ENCODE peak calls at places on chromosomes 2 and 18, in six cellular contexts. One of them, this sample, is unnamed.

GRCh38 chr2:164840930-164841718 is 499 bp downstream of the COBLL1 start:
- DNase-seq in foreskin keratinocyte: peak
- DNase-seq in stimulated activated CD8-positive, alpha-beta memory T cell treated with anti-CD3 and anti-CD28 coated beads, Interleukin-4, amount 100 ng/mL, for 4 hours: no peak
- DNase-seq in CD8-positive, alpha-beta T cell: no peak
- DNase-seq in AG04450: no peak
- DNase-seq in lower leg skin: peak
- DNase-seq in this sample: no peak

GRCh38 chr2:25127631-25128030 is 40.7 kb downstream of the POMC start:
- DNase-seq in stimulated activated CD8-positive, alpha-beta memory T cell treated with anti-CD3 and anti-CD28 coated beads, Interleukin-4, amount 100 ng/mL, for 4 hours: no peak
- DNase-seq in CD8-positive, alpha-beta T cell: no peak
- DNase-seq in lower leg skin: no peak
- DNase-seq in AG04450: peak
- DNase-seq in foreskin keratinocyte: no peak
- DNase-seq in this sample: no peak

GRCh38 chr2:9708683-9709538 is 78.1 kb upstream of the YWHAQ start:
- DNase-seq in stimulated activated CD8-positive, alpha-beta memory T cell treated with anti-CD3 and anti-CD28 coated beads, Interleukin-4, amount 100 ng/mL, for 4 hours: no peak
- DNase-seq in foreskin keratinocyte: no peak
- DNase-seq in AG04450: no peak
- DNase-seq in CD8-positive, alpha-beta T cell: no peak
- DNase-seq in lower leg skin: no peak
- DNase-seq in this sample: no peak

GRCh38 chr2:44579837-44580230 is 218.1 kb downstream of the CAMKMT start:
- DNase-seq in foreskin keratinocyte: no peak
- DNase-seq in AG04450: no peak
- DNase-seq in lower leg skin: no peak
- DNase-seq in CD8-positive, alpha-beta T cell: no peak
- DNase-seq in stimulated activated CD8-positive, alpha-beta memory T cell treated with anti-CD3 and anti-CD28 coated beads, Interleukin-4, amount 100 ng/mL, for 4 hours: no peak
- DNase-seq in this sample: no peak

GRCh38 chr18:35019929-35020328 is 21.3 kb upstream of the MAPRE2 start:
- DNase-seq in CD8-positive, alpha-beta T cell: no peak
- DNase-seq in stimulated activated CD8-positive, alpha-beta memory T cell treated with anti-CD3 and anti-CD28 coated beads, Interleukin-4, amount 100 ng/mL, for 4 hours: no peak
- DNase-seq in foreskin keratinocyte: no peak
- DNase-seq in lower leg skin: no peak
- DNase-seq in AG04450: no peak
- DNase-seq in this sample: peak

GRCh38 chr18:70450658-70451253 is 161.9 kb downstream of the SOCS6 start:
- DNase-seq in AG04450: no peak
- DNase-seq in lower leg skin: no peak
- DNase-seq in stimulated activated CD8-positive, alpha-beta memory T cell treated with anti-CD3 and anti-CD28 coated beads, Interleukin-4, amount 100 ng/mL, for 4 hours: no peak
- DNase-seq in foreskin keratinocyte: no peak
- DNase-seq in CD8-positive, alpha-beta T cell: no peak
- DNase-seq in this sample: no peak

GRCh38 chr2:210169871-210170441 is 1.3 kb downstream of the KANSL1L start:
- DNase-seq in foreskin keratinocyte: peak
- DNase-seq in lower leg skin: no peak
- DNase-seq in AG04450: no peak
- DNase-seq in stimulated activated CD8-positive, alpha-beta memory T cell treated with anti-CD3 and anti-CD28 coated beads, Interleukin-4, amount 100 ng/mL, for 4 hours: no peak
- DNase-seq in CD8-positive, alpha-beta T cell: no peak
- DNase-seq in this sample: no peak

GRCh38 chr18:51168031-51168742 is 29.3 kb downstream of the MEX3C start:
- DNase-seq in foreskin keratinocyte: peak
- DNase-seq in AG04450: no peak
- DNase-seq in lower leg skin: no peak
- DNase-seq in stimulated activated CD8-positive, alpha-beta memory T cell treated with anti-CD3 and anti-CD28 coated beads, Interleukin-4, amount 100 ng/mL, for 4 hours: no peak
- DNase-seq in CD8-positive, alpha-beta T cell: no peak
- DNase-seq in this sample: no peak

GRCh38 chr18:6543330-6543908 is 128.7 kb upstream of the L3MBTL4 start:
- DNase-seq in lower leg skin: no peak
- DNase-seq in foreskin keratinocyte: peak
- DNase-seq in AG04450: no peak
- DNase-seq in stimulated activated CD8-positive, alpha-beta memory T cell treated with anti-CD3 and anti-CD28 coated beads, Interleukin-4, amount 100 ng/mL, for 4 hours: no peak
- DNase-seq in CD8-positive, alpha-beta T cell: no peak
- DNase-seq in this sample: no peak

GRCh38 chr2:179677148-179677688 is 184.2 kb downstream of the ZNF385B start:
- DNase-seq in foreskin keratinocyte: no peak
- DNase-seq in lower leg skin: no peak
- DNase-seq in AG04450: no peak
- DNase-seq in CD8-positive, alpha-beta T cell: no peak
- DNase-seq in stimulated activated CD8-positive, alpha-beta memory T cell treated with anti-CD3 and anti-CD28 coated beads, Interleukin-4, amount 100 ng/mL, for 4 hours: no peak
- DNase-seq in this sample: no peak

GRCh38 chr2:173407176-173407575 is 52.5 kb downstream of the CDCA7 start:
- DNase-seq in AG04450: no peak
- DNase-seq in lower leg skin: no peak
- DNase-seq in stimulated activated CD8-positive, alpha-beta memory T cell treated with anti-CD3 and anti-CD28 coated beads, Interleukin-4, amount 100 ng/mL, for 4 hours: no peak
- DNase-seq in CD8-positive, alpha-beta T cell: no peak
- DNase-seq in foreskin keratinocyte: peak
- DNase-seq in this sample: no peak

GRCh38 chr2:109162999-109163398 is 34.0 kb downstream of the SH3RF3 start:
- DNase-seq in stimulated activated CD8-positive, alpha-beta memory T cell treated with anti-CD3 and anti-CD28 coated beads, Interleukin-4, amount 100 ng/mL, for 4 hours: no peak
- DNase-seq in foreskin keratinocyte: no peak
- DNase-seq in CD8-positive, alpha-beta T cell: no peak
- DNase-seq in AG04450: no peak
- DNase-seq in lower leg skin: peak
- DNase-seq in this sample: no peak

GRCh38 chr2:236507393-236508085 is 62.1 kb upstream of the ACKR3 start:
- DNase-seq in stimulated activated CD8-positive, alpha-beta memory T cell treated with anti-CD3 and anti-CD28 coated beads, Interleukin-4, amount 100 ng/mL, for 4 hours: peak
- DNase-seq in foreskin keratinocyte: peak
- DNase-seq in CD8-positive, alpha-beta T cell: peak
- DNase-seq in AG04450: no peak
- DNase-seq in lower leg skin: no peak
- DNase-seq in this sample: no peak

GRCh38 chr18:7084766-7085080 is 32.9 kb downstream of the LAMA1 start:
- DNase-seq in stimulated activated CD8-positive, alpha-beta memory T cell treated with anti-CD3 and anti-CD28 coated beads, Interleukin-4, amount 100 ng/mL, for 4 hours: no peak
- DNase-seq in CD8-positive, alpha-beta T cell: no peak
- DNase-seq in foreskin keratinocyte: peak
- DNase-seq in AG04450: peak
- DNase-seq in lower leg skin: no peak
- DNase-seq in this sample: peak

GRCh38 chr2:231710751-231711676 is 2.7 kb downstream of the PTMA start:
- DNase-seq in CD8-positive, alpha-beta T cell: peak
- DNase-seq in foreskin keratinocyte: peak
- DNase-seq in stimulated activated CD8-positive, alpha-beta memory T cell treated with anti-CD3 and anti-CD28 coated beads, Interleukin-4, amount 100 ng/mL, for 4 hours: no peak
- DNase-seq in lower leg skin: no peak
- DNase-seq in AG04450: no peak
- DNase-seq in this sample: no peak

GRCh38 chr2:46876741-46877384 is 38.7 kb downstream of the MCFD2 start:
- DNase-seq in foreskin keratinocyte: peak
- DNase-seq in lower leg skin: no peak
- DNase-seq in CD8-positive, alpha-beta T cell: no peak
- DNase-seq in stimulated activated CD8-positive, alpha-beta memory T cell treated with anti-CD3 and anti-CD28 coated beads, Interleukin-4, amount 100 ng/mL, for 4 hours: no peak
- DNase-seq in AG04450: no peak
- DNase-seq in this sample: no peak

GRCh38 chr2:9565436-9566153 is 10.0 kb upstream of the ADAM17 start:
- DNase-seq in foreskin keratinocyte: peak
- DNase-seq in lower leg skin: peak
- DNase-seq in stimulated activated CD8-positive, alpha-beta memory T cell treated with anti-CD3 and anti-CD28 coated beads, Interleukin-4, amount 100 ng/mL, for 4 hours: no peak
- DNase-seq in AG04450: peak
- DNase-seq in CD8-positive, alpha-beta T cell: no peak
- DNase-seq in this sample: peak

GRCh38 chr18:78900938-78901909 is 78.4 kb upstream of the SALL3 start:
- DNase-seq in stimulated activated CD8-positive, alpha-beta memory T cell treated with anti-CD3 and anti-CD28 coated beads, Interleukin-4, amount 100 ng/mL, for 4 hours: no peak
- DNase-seq in AG04450: no peak
- DNase-seq in foreskin keratinocyte: no peak
- DNase-seq in CD8-positive, alpha-beta T cell: no peak
- DNase-seq in lower leg skin: no peak
- DNase-seq in this sample: no peak

This sample was measured in non-pigmented ciliary epithelial cell.